ENCODE peak calls at places on chromosomes 16 and 17, in four cellular contexts. C is colonic mucosa, D is stomach, F is thoracic aorta. Z is an unnamed sample.

GRCh38 chr16:89981414-89981813 is 32.9 kb downstream of the DEF8 start:
- DNase-seq in C (no peak), D (no peak), F (no peak), Z (no peak)

GRCh38 chr17:68507581-68507980 is 4.6 kb upstream of the PRKAR1A start:
- DNase-seq in C (no peak), D (no peak), F (no peak), Z (no peak)

GRCh38 chr16:75287708-75288107 is 36.3 kb upstream of the BCAR1 start:
- DNase-seq in C (peak; percentile 40), D (no peak), F (no peak), Z (no peak)

GRCh38 chr17:73423159-73423715 is 111.4 kb upstream of the CDC42EP4 start:
- DNase-seq in C (no peak), D (no peak), F (no peak), Z (no peak)

GRCh38 chr17:7956208-7956965 is 24.4 kb downstream of the CNTROB start:
- DNase-seq in C (no peak), D (no peak), F (no peak), Z (peak; percentile 22)

GRCh38 chr16:88007321-88007731 is 56.1 kb downstream of the BANP start:
- DNase-seq in C (no peak), D (peak; percentile 17), F (no peak), Z (no peak)

GRCh38 chr17:50210249-50211225 is 9.1 kb upstream of the COL1A1 start:
- DNase-seq in C (peak; percentile 58), D (no peak), F (peak; percentile 54), Z (peak; percentile 13)

GRCh38 chr16:1941162-1941923 is 1.7 kb downstream of the MSRB1 start:
- DNase-seq in C (peak; percentile 46), D (no peak), F (no peak), Z (peak; percentile 76)

GRCh38 chr16:84732674-84733352 is 33.0 kb downstream of the USP10 start:
- DNase-seq in C (peak; percentile 64), D (no peak), F (no peak), Z (no peak)

GRCh38 chr16:83187404-83187803 is 560.6 kb downstream of the CDH13 start:
- DNase-seq in C (no peak), D (no peak), F (no peak), Z (no peak)

GRCh38 chr17:41527076-41528023 is 758 bp downstream of the KRT19 start:
- DNase-seq in C (peak; percentile 81), D (peak; percentile 44), F (no peak), Z (peak; percentile 68)

GRCh38 chr16:70644763-70645597 is 1.4 kb upstream of the IL34 start:
- DNase-seq in C (no peak), D (no peak), F (no peak), Z (no peak)

GRCh38 chr17:82440991-82441627 is 9.4 kb downstream of the CYBC1 start:
- DNase-seq in C (no peak), D (no peak), F (no peak), Z (peak; percentile 41)

GRCh38 chr17:4978720-4979119 is 8.8 kb downstream of the CAMTA2 start:
- DNase-seq in C (no peak), D (no peak), F (no peak), Z (no peak)

GRCh38 chr16:69381231-69381630 is 4.6 kb downstream of the TERF2 start:
- DNase-seq in C (no peak), D (no peak), F (no peak), Z (no peak)

DNA sequence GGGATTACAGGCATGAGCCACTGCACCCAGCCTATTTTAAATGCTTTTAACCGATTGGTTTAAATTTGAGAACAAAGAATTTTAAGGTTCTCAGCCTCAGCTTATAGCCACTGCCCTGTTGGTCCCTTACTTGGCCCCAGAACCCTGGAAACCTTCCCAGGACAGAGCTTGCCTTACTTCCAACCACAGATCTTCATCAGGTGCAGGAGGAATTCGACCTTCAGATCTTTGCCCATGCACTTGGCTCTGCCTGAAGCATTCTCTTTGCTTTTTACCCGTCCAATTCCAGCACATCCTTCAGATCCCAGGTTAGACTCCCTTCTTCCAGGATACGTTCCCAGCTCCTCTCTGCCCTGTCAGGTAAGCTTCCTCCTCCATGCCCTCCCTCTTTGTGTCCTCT is 27.7 kb downstream of the CHD9 start:
- DNase-seq in C (no peak), D (no peak), F (no peak), Z (no peak)
- H3K4me1 ChIP-seq in C (no peaks in the 10 kb centered on the region), D (peaks cover 81% of the 10 kb centered on the region), F (peaks cover 56% of the 10 kb centered on the region), Z (no peaks in the 10 kb centered on the region)

GRCh38 chr17:14299261-14300093 is 1.4 kb upstream of the HS3ST3B1 start:
- DNase-seq in C (peak; percentile 29), D (peak; percentile 40), F (no peak), Z (no peak)

GRCh38 chr17:14295676-14296075 is 5.2 kb upstream of the HS3ST3B1 start:
- DNase-seq in C (no peak), D (no peak), F (no peak), Z (no peak)

GRCh38 chr17:14298221-14298994 is 2.5 kb upstream of the HS3ST3B1 start:
- DNase-seq in C (no peak), D (no peak), F (no peak), Z (no peak)

GRCh38 chr17:14296511-14296910 is 4.4 kb upstream of the HS3ST3B1 start:
- DNase-seq in C (no peak), D (no peak), F (no peak), Z (no peak)

GRCh38 chr17:14297161-14297851 is 3.6 kb upstream of the HS3ST3B1 start:
- DNase-seq in C (no peak), D (peak; percentile 38), F (no peak), Z (no peak)
- TF ChIP-seq CTCF in C (no peak), D (peak; percentile 17), F (no peak), Z (no peak)

GRCh38 chr17:45086865-45087495 is 25.9 kb downstream of the NMT1 start:
- DNase-seq in C (no peak), D (no peak), F (no peak), Z (no peak)

GRCh38 chr17:45077643-45078042 is 16.5 kb downstream of the NMT1 start:
- DNase-seq in C (no peak), D (no peak), F (no peak), Z (no peak)

GRCh38 chr17:45086346-45086745 is 25.2 kb downstream of the NMT1 start:
- DNase-seq in C (no peak), D (no peak), F (no peak), Z (no peak)

GRCh38 chr17:45081046-45081703 is 20.1 kb downstream of the NMT1 start:
- DNase-seq in C (no peak), D (no peak), F (no peak), Z (no peak)
- H3K36me3 ChIP-seq in C (no peaks in the 10 kb centered on the region), D (peaks cover 67% of the 10 kb centered on the region), F (peaks cover 43% of the 10 kb centered on the region), Z (no peaks in the 10 kb centered on the region)

DNA sequence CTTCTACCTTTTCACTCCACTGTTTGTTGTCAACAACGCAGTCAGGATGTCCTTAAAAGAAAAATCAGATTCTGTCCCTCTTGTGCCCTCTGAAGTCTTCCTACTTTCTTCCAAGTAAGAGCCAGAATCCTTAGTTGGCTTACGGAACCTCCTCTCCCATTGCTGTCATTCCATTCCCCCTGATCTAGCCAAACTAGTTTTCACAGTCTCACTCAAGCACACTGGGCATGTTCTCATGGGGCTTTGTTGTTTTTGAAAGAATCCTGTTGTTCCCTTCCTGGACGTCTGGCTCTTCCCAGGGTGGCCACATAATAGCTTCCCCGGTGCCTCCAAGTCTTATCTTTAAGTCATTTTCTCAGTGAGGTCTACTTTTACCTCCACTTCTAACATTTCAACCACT is 158.6 kb upstream of the ELAC2 start:
- DNase-seq in C (no peak), D (no peak), F (no peak), Z (no peak)
- H3K4me1 ChIP-seq in C (no peaks in the 10 kb centered on the region), D (no peaks in the 10 kb centered on the region), F (no peaks in the 10 kb centered on the region), Z (no peaks in the 10 kb centered on the region)

GRCh38 chr16:77063617-77064016 is 127.4 kb upstream of the MON1B start:
- DNase-seq in C (no peak), D (no peak), F (no peak), Z (no peak)

GRCh38 chr16:77062878-77063566 is 128.0 kb upstream of the MON1B start:
- DNase-seq in C (no peak), D (no peak), F (no peak), Z (no peak)

GRCh38 chr16:77057161-77057736 is 133.7 kb upstream of the MON1B start:
- DNase-seq in C (no peak), D (no peak), F (no peak), Z (no peak)

GRCh38 chr16:77059441-77059840 is 131.5 kb upstream of the MON1B start:
- DNase-seq in C (no peak), D (no peak), F (no peak), Z (no peak)

DNA sequence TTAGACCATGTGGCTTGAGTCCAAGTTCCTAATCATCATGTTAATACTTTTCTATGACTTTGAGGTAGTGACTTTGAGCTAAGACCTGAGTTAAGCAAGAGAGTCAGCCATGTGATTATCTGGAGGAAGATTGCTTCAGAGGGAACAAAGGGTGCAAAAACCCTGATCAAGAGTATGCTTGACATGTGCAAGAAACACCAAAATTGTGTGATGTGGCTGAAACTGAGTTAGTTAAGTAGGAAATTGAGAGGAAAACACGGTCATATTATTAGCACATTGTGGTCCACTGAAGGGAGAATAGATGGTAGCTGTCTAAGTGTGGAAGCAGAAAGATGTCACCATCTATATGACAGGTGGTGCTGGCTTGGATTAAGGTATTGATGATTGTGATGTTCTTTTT is 130.4 kb upstream of the MON1B start:
- DNase-seq in C (no peak), D (no peak), F (no peak), Z (no peak)
- TF ChIP-seq CTCF in C (no peak), D (no peak), F (no peak), Z (no peak)

GRCh38 chr17:43216369-43216761 is 4.7 kb downstream of the TMEM106A start:
- DNase-seq in C (no peak), D (no peak), F (no peak), Z (no peak)
- H3K36me3 ChIP-seq in C (no peaks in the 10 kb centered on the region), D (peaks cover 33% of the 10 kb centered on the region), F (peaks cover 25% of the 10 kb centered on the region), Z (no peaks in the 10 kb centered on the region)

GRCh38 chr17:17173921-17174320 is 32.2 kb downstream of the PLD6 start:
- DNase-seq in C (no peak), D (no peak), F (no peak), Z (no peak)

GRCh38 chr17:17175917-17176316 is 30.2 kb downstream of the PLD6 start:
- DNase-seq in C (no peak), D (no peak), F (no peak), Z (no peak)

GRCh38 chr17:17175340-17175739 is 30.8 kb downstream of the PLD6 start:
- DNase-seq in C (no peak), D (no peak), F (no peak), Z (no peak)

GRCh38 chr17:17177186-17177585 is 28.9 kb downstream of the PLD6 start:
- DNase-seq in C (no peak), D (no peak), F (no peak), Z (no peak)

GRCh38 chr17:17176341-17176740 is 29.8 kb downstream of the PLD6 start:
- DNase-seq in C (no peak), D (no peak), F (no peak), Z (no peak)
- H3K4me1 ChIP-seq in C (no peaks in the 10 kb centered on the region), D (no peaks in the 10 kb centered on the region), F (peaks cover 9% of the 10 kb centered on the region), Z (no peaks in the 10 kb centered on the region)

GRCh38 chr16:58306327-58306726 is 11.5 kb upstream of the PRSS54 start:
- DNase-seq in C (peak; percentile 36), D (peak; percentile 56), F (no peak), Z (no peak)
- TF ChIP-seq CTCF in C (peak; percentile 47), D (peak; percentile 17), F (no peak), Z (no peak)

Z was measured in pancreas.